ENCODE peak calls at places on chromosomes 1 and 21, in six cellular contexts. C is HCT116; J is RPMI7951; H is CD8-positive, alpha-beta memory T cell; V is HTR-8/SVneo; F is stimulated activated CD4-positive, alpha-beta T cell treated with anti-CD3 and anti-CD28 coated beads, Interleukin-2, amount 100 ng/mL, for 48 hours. D is an unnamed sample.

GRCh38 chr1:1123581-1124507 is 8.0 kb upstream of the C1orf159 start:
- DNase-seq in H (no peak), F (no peak), J (peak), V (no peak), C (no peak), D (no peak)

GRCh38 chr1:246923482-246923881 is 8.3 kb downstream of the AHCTF1 start:
- DNase-seq in J (no peak), H (no peak), F (no peak), C (no peak), V (no peak), D (no peak)

GRCh38 chr1:236113324-236114032 is 28.9 kb upstream of the GPR137B start:
- DNase-seq in J (no peak), C (no peak), H (no peak), V (no peak), F (no peak), D (no peak)

GRCh38 chr1:51736702-51737101 is 119.8 kb downstream of the OSBPL9 start:
- DNase-seq in H (no peak), F (no peak), J (peak), C (peak), V (no peak), D (peak)

GRCh38 chr21:45543710-45544448 is 1.6 kb upstream of the SLC19A1 start:
- DNase-seq in F (no peak), J (no peak), C (no peak), H (peak), V (no peak), D (no peak)

GRCh38 chr1:161706483-161707347 is at the start of gene FCRLA:
- DNase-seq in F (no peak), H (no peak), J (peak), V (no peak), C (no peak), D (no peak)

GRCh38 chr21:28908351-28908750 is 84.3 kb downstream of the LTN1 start:
- DNase-seq in C (no peak), J (no peak), F (no peak), V (no peak), H (no peak), D (no peak)

GRCh38 chr1:236833593-236833992 is 38.5 kb downstream of the MTR start:
- DNase-seq in V (no peak), C (no peak), H (no peak), J (no peak), F (no peak), D (no peak)

GRCh38 chr1:66350001-66350547 is 183.9 kb upstream of the SGIP1 start:
- DNase-seq in F (no peak), H (peak), V (no peak), C (peak), J (peak), D (no peak)

GRCh38 chr1:234944439-234945369 is 183.9 kb downstream of the TOMM20 start:
- DNase-seq in C (no peak), H (no peak), V (no peak), F (no peak), J (no peak), D (no peak)

GRCh38 chr1:179079113-179079761 is 2.6 kb upstream of the TOR3A start:
- DNase-seq in V (peak), H (peak), C (peak), F (peak), J (peak), D (no peak)

GRCh38 chr1:19640363-19641316 is 3.5 kb upstream of the NBL1 start:
- DNase-seq in J (peak), C (peak), V (no peak), F (no peak), H (no peak), D (no peak)

GRCh38 chr1:92850019-92850418 is 18.2 kb downstream of the RPL5 start:
- DNase-seq in V (no peak), F (no peak), H (no peak), C (no peak), J (no peak), D (no peak)

GRCh38 chr1:155077758-155078495 is 710 bp upstream of the EFNA3 start:
- DNase-seq in F (no peak), C (no peak), H (no peak), V (no peak), J (no peak), D (no peak)

GRCh38 chr1:114509596-114510234 is 1.3 kb downstream of the TRIM33 start:
- DNase-seq in F (no peak), V (no peak), J (no peak), C (no peak), H (no peak), D (no peak)

GRCh38 chr1:200381256-200381980 is 28.4 kb downstream of the ZNF281 start:
- DNase-seq in F (no peak), H (no peak), J (no peak), V (no peak), C (no peak), D (no peak)

GRCh38 chr1:68173283-68174172 is 58.8 kb downstream of the WLS start:
- DNase-seq in V (no peak), H (no peak), C (no peak), F (no peak), J (peak), D (no peak)

GRCh38 chr1:156639601-156640101 is 2.3 kb upstream of the BCAN start:
- DNase-seq in H (no peak), F (no peak), C (no peak), J (peak), V (no peak), D (no peak)

GRCh38 chr1:116971965-116972675 is 29.4 kb upstream of the CD101 start:
- DNase-seq in F (no peak), J (no peak), H (no peak), V (no peak), C (no peak), D (no peak)

GRCh38 chr1:183850852-183851251 is 45.9 kb downstream of the RGL1 start:
- DNase-seq in H (no peak), J (no peak), V (no peak), F (no peak), C (no peak), D (no peak)

GRCh38 chr1:236942431-236942830 is 61.8 kb downstream of the MT1HL1 start:
- DNase-seq in H (no peak), V (no peak), J (no peak), C (no peak), F (no peak), D (no peak)

GRCh38 chr1:233998926-233999325 is 94.5 kb downstream of the SLC35F3 start:
- DNase-seq in H (no peak), F (no peak), J (no peak), C (no peak), V (no peak), D (no peak)

GRCh38 chr1:245969274-245969673 is 537.8 kb downstream of the SMYD3 start:
- DNase-seq in H (no peak), J (peak), V (peak), F (no peak), C (no peak), D (peak)

GRCh38 chr1:88029142-88029541 is 654.9 kb upstream of the PKN2 start:
- DNase-seq in C (no peak), F (no peak), H (no peak), V (no peak), J (no peak), D (peak)

GRCh38 chr1:41504126-41505035 is 19.9 kb upstream of the EDN2 start:
- DNase-seq in V (no peak), J (peak), C (peak), H (no peak), F (no peak), D (no peak)

GRCh38 chr1:219463629-219464028 is 149.3 kb downstream of the ZC3H11B start:
- DNase-seq in J (peak), C (no peak), H (no peak), F (no peak), V (no peak), D (no peak)

GRCh38 chr1:107141491-107142369 is 891 bp downstream of the NTNG1 start:
- DNase-seq in V (no peak), H (no peak), F (no peak), J (peak), C (peak), D (peak)

GRCh38 chr1:203177471-203178039 is 1.9 kb upstream of the MYBPH start:
- DNase-seq in C (peak), F (no peak), H (no peak), J (peak), V (peak), D (no peak)

GRCh38 chr1:27872059-27872801 is at the start of gene THEMIS2:
- DNase-seq in H (peak), F (peak), V (peak), J (peak), C (no peak), D (no peak)

D was measured in retinal pigment epithelial cell.